ENCODE peak calls at places on chromosomes 7 and 10, in six cellular contexts. P is K562, N is SK-N-SH, W is HepG2, I is GM12878, L is H1. Z is an unnamed sample.

GRCh38 chr7:74656421-74656910 is 1.1 kb upstream of the GTF2I start:
- DNase-seq in P (peak; percentile 64), N (peak; percentile 84), W (peak; percentile 51), I (no peak), L (no peak), Z (no peak)

GRCh38 chr10:110671788-110672579 is 27.8 kb downstream of the RBM20 start:
- DNase-seq in P (peak; percentile 78), N (peak; percentile 91), W (peak; percentile 49), I (peak; percentile 27), L (peak; percentile 83), Z (peak; percentile 82)

GRCh38 chr10:122796796-122797195 is 48.9 kb downstream of the CUZD1 start:
- DNase-seq in P (no peak), N (no peak), W (no peak), I (no peak), L (no peak), Z (no peak)

GRCh38 chr7:149750122-149750845 is 23.1 kb downstream of the ZNF467 start:
- DNase-seq in P (no peak), N (no peak), W (no peak), I (no peak), L (no peak), Z (no peak)

GRCh38 chr10:118518095-118518494 is 77.4 kb downstream of the PRLHR start:
- DNase-seq in P (no peak), N (no peak), W (no peak), I (no peak), L (no peak), Z (no peak)

GRCh38 chr7:122867471-122867980 is 18.7 kb downstream of the CADPS2 start:
- DNase-seq in P (no peak), N (no peak), W (no peak), I (no peak), L (no peak), Z (no peak)

GRCh38 chr7:3260425-3260762 is 40.7 kb upstream of the SDK1 start:
- DNase-seq in P (no peak), N (no peak), W (no peak), I (no peak), L (no peak), Z (no peak)

GRCh38 chr10:29026065-29026797 is 262.6 kb upstream of the LYZL1 start:
- DNase-seq in P (no peak), N (no peak), W (no peak), I (no peak), L (peak; percentile 58), Z (no peak)

DNA sequence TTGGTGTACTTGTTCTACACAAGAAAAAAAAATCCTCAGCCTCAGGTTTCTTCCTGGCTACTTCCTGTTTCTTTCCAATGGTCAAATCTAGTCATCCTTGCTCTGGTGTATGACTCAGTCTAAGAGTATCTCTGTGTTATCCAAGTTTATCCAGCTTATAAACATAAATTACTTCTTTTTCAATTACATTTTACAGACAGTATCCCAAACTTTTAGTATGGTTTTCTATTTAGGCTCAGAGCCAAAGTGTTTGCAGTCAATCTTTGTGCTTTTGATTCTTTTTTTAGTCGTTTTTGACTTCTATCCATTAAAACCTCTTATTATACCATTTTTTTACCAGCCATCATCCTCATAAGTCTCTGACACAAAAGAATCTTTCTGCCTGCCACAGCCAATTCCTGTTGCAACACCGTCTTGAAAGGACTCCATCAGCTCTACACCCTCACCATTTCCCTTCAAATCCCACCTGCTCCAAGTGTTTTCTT is 294.6 kb downstream of the PTEN start:
- DNase-seq in P (no peak), N (no peak), W (no peak), I (no peak), L (no peak), Z (no peak)
- H3K27ac ChIP-seq in P (no peak overlapping the region), N (peak overlapping the region; percentile 87), W (no peak overlapping the region), I (no peak overlapping the region), L (no peak overlapping the region), Z (no peak overlapping the region)

DNA sequence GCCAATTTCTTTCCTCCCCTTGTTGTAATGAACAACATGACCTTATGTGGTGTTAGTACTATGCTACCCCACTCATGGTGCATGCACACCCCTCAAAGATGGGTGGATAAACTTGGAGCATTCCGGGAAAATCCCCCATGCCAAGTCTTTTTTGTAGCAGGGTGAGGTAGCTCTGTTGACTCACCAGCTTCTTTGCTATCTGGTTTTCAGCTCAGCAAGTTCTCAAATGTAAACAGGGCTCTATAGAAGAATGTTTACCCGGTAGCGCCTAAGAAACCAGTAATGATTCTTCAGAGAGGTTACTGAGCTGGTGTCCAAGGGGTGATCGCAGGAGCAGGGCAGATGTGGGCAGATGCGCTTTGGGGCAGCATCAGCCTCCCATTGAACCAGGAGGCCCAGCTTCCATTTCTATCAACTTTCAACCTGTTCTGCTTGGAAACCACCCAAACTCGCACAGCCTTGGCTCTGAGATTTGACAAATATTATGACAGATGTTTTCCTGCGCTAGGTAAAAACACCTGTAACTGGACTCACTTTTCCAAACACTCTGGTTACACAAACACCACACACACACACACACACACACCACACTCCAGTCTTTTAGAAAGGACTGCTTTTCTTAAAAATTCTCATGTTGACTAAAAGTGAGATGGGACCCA is 87.8 kb downstream of the ZRANB1 start:
- DNase-seq in P (no peak), N (no peak), W (no peak), I (no peak), L (no peak), Z (no peak)
- TF ChIP-seq GABPA in P (no peak), N (no peak), W (no peak), I (no peak), L (no peak), Z (no peak)

DNA sequence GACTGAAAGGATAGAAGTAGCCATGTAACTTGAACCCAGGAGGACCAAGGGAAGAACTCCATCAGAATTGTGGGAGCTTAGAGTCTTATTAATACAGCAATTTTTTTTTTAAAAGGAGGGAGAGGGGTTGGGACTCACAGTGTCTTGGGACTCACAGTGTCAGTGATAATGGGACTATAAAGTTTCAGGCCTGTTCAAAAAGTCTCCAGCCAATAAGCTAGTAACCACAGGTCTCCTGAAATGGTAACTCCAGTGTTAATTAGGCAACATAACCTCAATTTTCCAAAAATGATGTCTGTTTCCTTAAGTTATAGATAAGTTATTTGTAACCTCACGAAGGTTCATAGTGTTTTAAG is 2.4 kb upstream of the HNRNPH3 start:
- DNase-seq in P (no peak), N (no peak), W (no peak), I (no peak), L (no peak), Z (no peak)
- H3K4me3 ChIP-seq in P (no peak overlapping the region), N (no peak overlapping the region), W (no peak overlapping the region), I (no peak overlapping the region), L (no peak overlapping the region), Z (no peak overlapping the region)

GRCh38 chr10:51910596-51910995 is 211.2 kb upstream of the CSTF2T start:
- DNase-seq in P (no peak), N (no peak), W (no peak), I (no peak), L (no peak), Z (no peak)

GRCh38 chr10:51905050-51905449 is 205.7 kb upstream of the CSTF2T start:
- DNase-seq in P (no peak), N (no peak), W (no peak), I (no peak), L (no peak), Z (no peak)

GRCh38 chr10:51910189-51910588 is 210.8 kb upstream of the CSTF2T start:
- DNase-seq in P (no peak), N (no peak), W (no peak), I (no peak), L (no peak), Z (no peak)

GRCh38 chr10:51911721-51912120 is 212.3 kb upstream of the CSTF2T start:
- DNase-seq in P (no peak), N (no peak), W (no peak), I (no peak), L (no peak), Z (no peak)

GRCh38 chr10:51907342-51907741 is 207.9 kb upstream of the CSTF2T start:
- DNase-seq in P (no peak), N (no peak), W (no peak), I (no peak), L (no peak), Z (no peak)
- H3K27ac ChIP-seq in P (no peak overlapping the region), N (no peak overlapping the region), W (no peak overlapping the region), I (no peak overlapping the region), L (no peak overlapping the region), Z (no peak overlapping the region)

DNA sequence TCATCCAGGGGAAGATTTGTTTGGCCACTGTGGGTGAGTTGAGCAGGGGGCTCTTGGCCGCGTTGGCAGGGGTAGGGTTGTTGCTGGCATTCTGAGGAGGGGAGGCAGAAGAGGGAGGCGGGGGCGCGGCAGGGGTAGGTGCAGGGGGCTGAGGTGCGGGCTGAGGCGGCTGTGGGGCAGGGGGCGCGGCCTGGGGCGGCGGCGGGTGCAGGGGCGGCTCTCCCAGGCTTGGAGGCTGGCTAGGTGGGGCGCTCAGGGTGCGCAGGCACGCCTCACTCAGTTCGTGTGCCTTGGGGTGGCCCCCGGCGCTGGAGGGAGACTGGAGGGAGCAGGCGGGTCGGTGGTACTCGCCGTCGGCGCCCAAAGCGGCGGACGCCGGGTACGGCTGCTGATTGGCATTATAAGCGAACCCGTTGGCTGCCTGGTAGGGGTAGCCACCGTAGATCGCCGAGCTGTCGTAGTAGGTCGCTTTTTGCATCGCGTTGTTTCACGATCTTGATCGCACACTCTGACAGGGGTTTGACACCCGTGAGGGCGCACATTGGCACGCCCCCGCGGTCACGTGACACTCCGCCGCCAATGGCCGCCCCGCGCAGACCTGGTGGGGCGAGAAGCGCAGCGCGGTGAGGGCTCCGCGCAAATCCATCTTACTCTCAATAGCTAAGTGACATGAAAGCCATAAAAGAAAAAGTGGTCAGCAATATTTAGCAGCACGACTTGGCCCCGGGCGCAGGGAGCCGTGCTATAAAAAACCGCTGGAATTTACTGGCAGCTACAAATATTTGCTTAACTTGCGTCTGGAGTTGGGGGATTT is 7.9 kb upstream of the HOXA2 start:
- DNase-seq in P (no peak), N (peak; percentile 66), W (no peak), I (no peak), L (peak; percentile 83), Z (no peak)
- TF ChIP-seq GABPA in P (no peak), N (no peak), W (no peak), I (no peak), L (no peak), Z (no peak)

DNA sequence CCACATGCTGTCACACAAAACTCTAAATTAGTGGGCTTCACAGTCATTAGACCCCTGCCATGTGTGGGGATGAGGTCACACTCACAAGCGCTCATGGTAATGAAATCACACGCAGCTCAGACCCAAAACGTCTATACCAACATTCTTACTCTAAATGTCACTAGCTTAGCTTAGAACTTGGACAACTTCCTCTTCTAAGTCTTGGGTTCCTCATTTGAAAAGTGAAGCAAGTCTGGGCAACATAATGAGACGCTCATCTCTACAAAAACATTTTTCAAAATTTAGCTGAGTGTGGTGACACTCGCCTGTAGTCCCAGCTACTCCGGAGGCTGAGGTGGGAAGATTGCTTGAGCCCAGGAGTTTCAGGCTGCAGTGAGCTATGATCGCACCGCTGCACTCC is 92.7 kb upstream of the MACROH2A2 start:
- DNase-seq in P (no peak), N (no peak), W (no peak), I (no peak), L (peak; percentile 8), Z (peak; percentile 35)
- H3K4me3 ChIP-seq in P (no peak overlapping the region), N (no peak overlapping the region), W (no peak overlapping the region), I (no peak overlapping the region), L (no peak overlapping the region), Z (no peak overlapping the region)

Z was measured in HL-60.